ENCODE peak calls at places on chromosomes 12 and 14, in eight cellular contexts. Q is T-helper 1 cell; B is activated naive CD4-positive, alpha-beta T cell; W is foreskin melanocyte; E is tibial artery; P is SHP77; T is NCI-H1092 treated with DMSO at 0.1 percent for 48 hours; D is thyroid gland. O is an unnamed sample.

GRCh38 chr14:71414631-71415403 is 507.6 kb downstream of the PCNX1 start:
- DNase-seq in D (no peak), B (no peak), P (no peak), Q (no peak), W (no peak), T (no peak), E (no peak), O (no peak)

GRCh38 chr12:90036641-90037040 is 328.0 kb upstream of the ATP2B1 start:
- DNase-seq in E (no peak), W (peak), D (no peak), T (no peak), Q (peak), P (no peak), B (no peak), O (no peak)

GRCh38 chr14:21526672-21527319 is 650 bp upstream of the SALL2 start:
- DNase-seq in P (peak), B (no peak), E (no peak), D (peak), W (no peak), T (peak), Q (no peak), O (no peak)

GRCh38 chr12:85781751-85782150 is 54.5 kb downstream of the RASSF9 start:
- DNase-seq in B (no peak), P (no peak), T (peak), E (no peak), Q (no peak), D (no peak), W (no peak), O (no peak)

GRCh38 chr12:49783917-49784676 is 42.7 kb downstream of the TMBIM6 start:
- DNase-seq in P (no peak), W (peak), E (no peak), Q (no peak), B (no peak), T (no peak), D (no peak), O (no peak)

GRCh38 chr12:22318122-22318737 is 16.3 kb downstream of the ST8SIA1 start:
- DNase-seq in D (no peak), T (no peak), B (no peak), E (no peak), Q (no peak), W (no peak), P (no peak), O (no peak)

GRCh38 chr14:85252011-85252410 is 277.9 kb upstream of the FLRT2 start:
- DNase-seq in B (no peak), D (no peak), P (no peak), W (peak), E (no peak), Q (no peak), T (no peak), O (no peak)

GRCh38 chr14:28375295-28375694 is 391.3 kb upstream of the FOXG1 start:
- DNase-seq in E (no peak), P (peak), B (no peak), Q (no peak), T (no peak), W (no peak), D (no peak), O (no peak)

GRCh38 chr12:132638541-132639408 is 20.2 kb downstream of the P2RX2 start:
- DNase-seq in B (no peak), Q (no peak), E (peak), P (peak), W (peak), T (no peak), D (peak), O (no peak)

GRCh38 chr12:82874935-82875334 is 188.2 kb downstream of the TMTC2 start:
- DNase-seq in T (no peak), P (no peak), B (no peak), D (no peak), Q (peak), E (no peak), W (peak), O (no peak)

GRCh38 chr14:103819503-103820307 is 27.7 kb downstream of the PPP1R13B start:
- DNase-seq in T (peak), D (peak), Q (no peak), P (no peak), W (no peak), B (no peak), E (no peak), O (peak)

GRCh38 chr12:116113398-116114130 is 163.9 kb downstream of the MED13L start:
- DNase-seq in B (no peak), E (no peak), W (no peak), P (peak), Q (no peak), D (no peak), T (no peak), O (no peak)

GRCh38 chr14:104119119-104119699 is 19.2 kb upstream of the KIF26A start:
- DNase-seq in P (no peak), B (no peak), Q (no peak), D (no peak), E (no peak), T (no peak), W (no peak), O (no peak)

GRCh38 chr12:117002040-117002832 is 91.5 kb downstream of the FBXW8 start:
- DNase-seq in B (no peak), T (no peak), Q (no peak), D (no peak), P (no peak), W (no peak), E (no peak), O (no peak)

GRCh38 chr14:94174622-94175402 is 690 bp downstream of the PPP4R4 start:
- DNase-seq in P (no peak), W (no peak), E (no peak), Q (peak), D (no peak), B (no peak), T (no peak), O (peak)

GRCh38 chr14:55807059-55807499 is 227.1 kb downstream of the KTN1 start:
- DNase-seq in Q (peak), W (peak), P (peak), E (peak), D (peak), T (peak), B (peak), O (peak)

GRCh38 chr14:54267172-54267571 is 129.6 kb upstream of the CDKN3 start:
- DNase-seq in W (no peak), P (no peak), D (peak), Q (no peak), B (no peak), T (no peak), E (no peak), O (no peak)

GRCh38 chr12:92571169-92571568 is 131.6 kb upstream of the PLEKHG7 start:
- DNase-seq in Q (no peak), B (no peak), E (no peak), D (no peak), T (no peak), P (no peak), W (no peak), O (no peak)

O was measured in ureter.